ENCODE peak calls at places on chromosome 13, in ten cellular contexts. E is lung, H is body of pancreas, N is BE2C, U is psoas muscle, M is NB4, V is ovary, O is cardiac fibroblast, I is fibroblast of the aortic adventitia, Z is Peyer's patch. F is an unnamed sample.

GRCh38 chr13:39699274-39699673 is 43.8 kb downstream of the COG6 start:
- DNase-seq in E (no peak), H (no peak), N (no peak), U (no peak), M (no peak), V (no peak), O (no peak), I (no peak), Z (no peak), F (no peak)

GRCh38 chr13:45546410-45546765 is 69.2 kb downstream of the ERICH6B start:
- DNase-seq in E (no peak), H (no peak), N (no peak), U (no peak), M (no peak), V (no peak), O (no peak), I (no peak), Z (no peak), F (no peak)

GRCh38 chr13:102402292-102402691 is 444 bp upstream of the FGF14 start:
- DNase-seq in E (no peak), H (peak; percentile 29), N (peak; percentile 91), U (peak; percentile 44), M (no peak), V (no peak), O (no peak), I (peak; percentile 5), Z (no peak), F (peak; percentile 79)

GRCh38 chr13:43822969-43823368 is 36.2 kb upstream of the ENOX1 start:
- DNase-seq in E (no peak), H (no peak), N (no peak), U (no peak), M (no peak), V (no peak), O (peak; percentile 18), I (no peak), Z (no peak), F (peak; percentile 20)

GRCh38 chr13:113637262-113638160 is 20.5 kb downstream of the ATP4B start:
- DNase-seq in E (no peak), H (peak; percentile 1), N (peak; percentile 3), U (peak; percentile 30), M (no peak), V (no peak), O (no peak), I (no peak), Z (peak; percentile 31), F (no peak)

GRCh38 chr13:97335488-97336134 is 98.4 kb upstream of the RAP2A start:
- DNase-seq in E (no peak), H (no peak), N (no peak), U (no peak), M (no peak), V (no peak), O (no peak), I (peak; percentile 22), Z (no peak), F (no peak)

GRCh38 chr13:113855012-113855921 is 8.6 kb downstream of the GAS6 start:
- DNase-seq in E (no peak), H (no peak), N (no peak), U (peak; percentile 93), M (no peak), V (peak; percentile 17), O (no peak), I (no peak), Z (peak; percentile 76), F (no peak)

GRCh38 chr13:20336761-20337160 is 104.6 kb upstream of the GJB6 start:
- DNase-seq in E (no peak), H (no peak), N (no peak), U (no peak), M (no peak), V (no peak), O (no peak), I (no peak), Z (no peak), F (no peak)

GRCh38 chr13:80399340-80400163 is 58.6 kb upstream of the SPRY2 start:
- DNase-seq in E (peak; percentile 71), H (peak; percentile 55), N (no peak), U (no peak), M (peak; percentile 73), V (no peak), O (no peak), I (no peak), Z (no peak), F (peak; percentile 8)

GRCh38 chr13:40599722-40600121 is 66.7 kb downstream of the FOXO1 start:
- DNase-seq in E (no peak), H (no peak), N (no peak), U (no peak), M (no peak), V (no peak), O (no peak), I (no peak), Z (no peak), F (no peak)

GRCh38 chr13:20608438-20609020 is 41.6 kb downstream of the IFT88 start:
- DNase-seq in E (no peak), H (no peak), N (no peak), U (no peak), M (no peak), V (no peak), O (peak; percentile 19), I (peak; percentile 11), Z (no peak), F (peak; percentile 3)

DNA sequence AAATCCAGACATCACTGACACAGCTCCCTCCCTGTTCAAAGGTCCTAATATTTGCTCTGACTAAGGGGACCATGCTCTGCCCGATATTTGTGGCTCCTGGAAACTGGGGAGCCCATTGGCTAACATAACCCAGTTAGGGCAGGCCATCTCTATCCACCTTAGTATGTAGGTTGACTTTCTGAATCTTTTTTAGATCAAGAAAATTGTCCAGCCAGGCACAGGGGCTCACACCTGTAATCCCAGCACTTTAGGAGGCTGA is 3.4 kb upstream of the CDX2 start:
- DNase-seq in E (no peak), H (no peak), N (no peak), U (no peak), M (no peak), V (no peak), O (no peak), I (no peak), Z (no peak), F (no peak)
- H3K4me3 ChIP-seq in E (no peak overlapping the region), H (no peak overlapping the region), N (no peak overlapping the region), U (no peak overlapping the region), M (no peak overlapping the region), V (no peak overlapping the region), O (no peak overlapping the region), I (no peak overlapping the region), Z (no peak overlapping the region), F (no peak overlapping the region)

GRCh38 chr13:35769812-35770211 is 293.3 kb upstream of the MAB21L1 start:
- DNase-seq in E (no peak), H (no peak), N (no peak), U (no peak), M (no peak), V (no peak), O (no peak), I (no peak), Z (no peak), F (no peak)

GRCh38 chr13:35768126-35768525 is 291.6 kb upstream of the MAB21L1 start:
- DNase-seq in E (no peak), H (no peak), N (no peak), U (no peak), M (no peak), V (no peak), O (no peak), I (no peak), Z (no peak), F (no peak)

GRCh38 chr13:35770756-35771291 is 294.3 kb upstream of the MAB21L1 start:
- DNase-seq in E (no peak), H (no peak), N (no peak), U (no peak), M (no peak), V (no peak), O (no peak), I (no peak), Z (no peak), F (no peak)

GRCh38 chr13:35768551-35768950 is 292.1 kb upstream of the MAB21L1 start:
- DNase-seq in E (no peak), H (no peak), N (no peak), U (no peak), M (no peak), V (no peak), O (no peak), I (no peak), Z (no peak), F (peak; percentile 67)

GRCh38 chr13:35771898-35772297 is 295.4 kb upstream of the MAB21L1 start:
- DNase-seq in E (no peak), H (no peak), N (no peak), U (no peak), M (no peak), V (no peak), O (peak; percentile 45), I (peak; percentile 73), Z (no peak), F (peak; percentile 85)
- TF ChIP-seq CTCF in E (no peak), H (no peak), N (no peak), U (no peak), M (no peak), V (no peak), O (no peak), I (peak; percentile 8), Z (no peak), F (no peak)

GRCh38 chr13:33272531-33273124 is 12.9 kb downstream of the STARD13 start:
- DNase-seq in E (no peak), H (peak; percentile 39), N (no peak), U (no peak), M (no peak), V (no peak), O (no peak), I (no peak), Z (no peak), F (peak; percentile 43)
- H3K4me3 ChIP-seq in E (no peak overlapping the region), H (no peak overlapping the region), N (no peak overlapping the region), U (no peak overlapping the region), M (no peak overlapping the region), V (no peak overlapping the region), O (no peak overlapping the region), I (no peak overlapping the region), Z (no peak overlapping the region), F (no peak overlapping the region)

GRCh38 chr13:52004508-52005183 is 6.6 kb downstream of the ATP7B start:
- DNase-seq in E (no peak), H (no peak), N (no peak), U (no peak), M (peak; percentile 25), V (no peak), O (no peak), I (no peak), Z (peak; percentile 73), F (no peak)
- TF ChIP-seq CTCF in E (no peak), H (no peak), N (no peak), U (no peak), M (no peak), V (no peak), O (no peak), I (no peak), Z (no peak), F (no peak)

DNA sequence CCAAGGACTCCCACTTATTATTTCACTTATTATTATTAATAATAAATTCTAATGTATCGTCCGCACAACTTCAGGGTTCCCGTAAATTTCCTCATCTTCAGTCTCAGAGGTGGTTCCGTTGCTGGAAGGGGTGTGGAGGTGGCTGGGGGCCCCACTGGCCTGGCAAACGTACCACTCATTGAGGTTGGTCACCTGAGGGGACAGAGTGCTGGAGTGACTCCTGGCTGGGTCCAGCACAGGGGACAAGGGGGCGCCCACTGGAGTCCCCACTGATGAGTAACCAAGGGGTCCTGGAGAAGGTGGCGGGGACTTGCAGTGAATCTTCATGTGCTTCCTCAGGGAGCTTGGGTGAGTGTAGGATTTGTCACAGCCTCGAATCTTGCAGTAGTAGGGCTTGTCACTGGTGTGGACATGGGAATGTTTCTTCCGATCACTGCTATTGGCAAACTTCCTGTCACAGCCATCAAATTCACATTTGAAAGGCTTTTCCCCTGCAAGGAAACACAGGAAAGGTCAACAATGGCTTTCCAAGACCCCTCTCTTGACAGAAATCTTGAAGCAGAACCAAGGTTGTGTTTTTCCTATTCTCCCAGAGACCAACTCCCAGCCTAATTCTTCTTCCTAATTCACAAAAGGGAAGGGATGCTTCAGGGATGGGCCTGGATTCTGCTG is 6.1 kb downstream of the ZIC5 start:
- DNase-seq in E (no peak), H (no peak), N (no peak), U (no peak), M (no peak), V (no peak), O (no peak), I (no peak), Z (no peak), F (no peak)
- H3K4me3 ChIP-seq in E (no peak overlapping the region), H (no peak overlapping the region), N (no peak overlapping the region), U (no peak overlapping the region), M (no peak overlapping the region), V (no peak overlapping the region), O (no peak overlapping the region), I (no peak overlapping the region), Z (no peak overlapping the region), F (no peak overlapping the region)

F was measured in fibroblast of mammary gland.